ENCODE peak calls at places on chromosomes 16 and 17, in four cellular contexts. L, B, S and U are unnamed samples.

GRCh38 chr16:69469807-69470561 is 45.6 kb downstream of the CYB5B start:
- DNase-seq in L (no peak), B (no peak), S (no peak), U (no peak)

GRCh38 chr17:78141437-78142112 is 4.6 kb upstream of the C17orf99 start:
- DNase-seq in L (no peak), B (no peak), S (no peak), U (no peak)

GRCh38 chr17:5888811-5889210 is 181.4 kb upstream of the WSCD1 start:
- DNase-seq in L (peak), B (no peak), S (no peak), U (no peak)

GRCh38 chr16:21563676-21564075 is 35.7 kb upstream of the METTL9 start:
- DNase-seq in L (no peak), B (no peak), S (no peak), U (no peak)

GRCh38 chr16:87464691-87465300 is 28.0 kb downstream of the ZCCHC14 start:
- DNase-seq in L (peak), B (no peak), S (no peak), U (peak)

GRCh38 chr17:28328325-28328724 is 6.9 kb downstream of the IFT20 start:
- DNase-seq in L (peak), B (no peak), S (no peak), U (peak)

GRCh38 chr17:72476575-72476986 is 355.8 kb downstream of the SOX9 start:
- DNase-seq in L (no peak), B (peak), S (peak), U (no peak)

GRCh38 chr17:4477286-4477791 is 21.3 kb upstream of the SPNS2 start:
- DNase-seq in L (no peak), B (no peak), S (no peak), U (no peak)

GRCh38 chr16:4796982-4797804 is 2.0 kb downstream of the SMIM22 start:
- DNase-seq in L (no peak), B (no peak), S (no peak), U (no peak)

GRCh38 chr16:84007946-84008345 is 34.6 kb downstream of the SLC38A8 start:
- DNase-seq in L (no peak), B (no peak), S (no peak), U (no peak)

GRCh38 chr17:50269477-50270429 is 4.5 kb upstream of the TMEM92 start:
- DNase-seq in L (peak), B (no peak), S (peak), U (peak)

GRCh38 chr17:76081295-76082210 is 2.6 kb downstream of the ZACN start:
- DNase-seq in L (no peak), B (no peak), S (no peak), U (no peak)

GRCh38 chr16:21166561-21166961 is 8.1 kb downstream of the LDAF1 start:
- DNase-seq in L (peak), B (no peak), S (no peak), U (peak)

GRCh38 chr17:40167685-40168261 is 9.5 kb upstream of the RAPGEFL1 start:
- DNase-seq in L (no peak), B (no peak), S (no peak), U (no peak)

GRCh38 chr16:57821149-57821971 is 19.1 kb upstream of the KIFC3 start:
- DNase-seq in L (no peak), B (no peak), S (no peak), U (no peak)

GRCh38 chr17:40522250-40522960 is 21.0 kb upstream of the TNS4 start:
- DNase-seq in L (peak), B (no peak), S (no peak), U (no peak)

GRCh38 chr17:82241183-82241925 is 12.5 kb downstream of the SLC16A3 start:
- DNase-seq in L (peak), B (no peak), S (no peak), U (peak)

GRCh38 chr16:49277766-49278566 is 3.7 kb downstream of the CBLN1 start:
- DNase-seq in L (no peak), B (no peak), S (no peak), U (no peak)

GRCh38 chr17:2852729-2853110 is 56.5 kb downstream of the RAP1GAP2 start:
- DNase-seq in L (no peak), B (no peak), S (no peak), U (no peak)

GRCh38 chr17:2855063-2855600 is 58.9 kb downstream of the RAP1GAP2 start:
- DNase-seq in L (peak), B (no peak), S (no peak), U (no peak)

GRCh38 chr17:2853111-2853721 is 57.0 kb downstream of the RAP1GAP2 start:
- DNase-seq in L (peak), B (no peak), S (no peak), U (peak)

GRCh38 chr17:2853722-2854580 is 57.7 kb downstream of the RAP1GAP2 start:
- DNase-seq in L (no peak), B (no peak), S (no peak), U (peak)

GRCh38 chr17:2854662-2855061 is 58.4 kb downstream of the RAP1GAP2 start:
- DNase-seq in L (no peak), B (no peak), S (no peak), U (no peak)
- H2BK5ac ChIP-seq in L (no peak), B (peak), S (no peak), U (no peak)

GRCh38 chr17:62865586-62865985 is 57.5 kb upstream of the MARCHF10 start:
- DNase-seq in L (no peak), B (no peak), S (no peak), U (no peak)
- H2AK5ac ChIP-seq in L (no peak), B (no peak), S (no peak), U (no peak)

DNA sequence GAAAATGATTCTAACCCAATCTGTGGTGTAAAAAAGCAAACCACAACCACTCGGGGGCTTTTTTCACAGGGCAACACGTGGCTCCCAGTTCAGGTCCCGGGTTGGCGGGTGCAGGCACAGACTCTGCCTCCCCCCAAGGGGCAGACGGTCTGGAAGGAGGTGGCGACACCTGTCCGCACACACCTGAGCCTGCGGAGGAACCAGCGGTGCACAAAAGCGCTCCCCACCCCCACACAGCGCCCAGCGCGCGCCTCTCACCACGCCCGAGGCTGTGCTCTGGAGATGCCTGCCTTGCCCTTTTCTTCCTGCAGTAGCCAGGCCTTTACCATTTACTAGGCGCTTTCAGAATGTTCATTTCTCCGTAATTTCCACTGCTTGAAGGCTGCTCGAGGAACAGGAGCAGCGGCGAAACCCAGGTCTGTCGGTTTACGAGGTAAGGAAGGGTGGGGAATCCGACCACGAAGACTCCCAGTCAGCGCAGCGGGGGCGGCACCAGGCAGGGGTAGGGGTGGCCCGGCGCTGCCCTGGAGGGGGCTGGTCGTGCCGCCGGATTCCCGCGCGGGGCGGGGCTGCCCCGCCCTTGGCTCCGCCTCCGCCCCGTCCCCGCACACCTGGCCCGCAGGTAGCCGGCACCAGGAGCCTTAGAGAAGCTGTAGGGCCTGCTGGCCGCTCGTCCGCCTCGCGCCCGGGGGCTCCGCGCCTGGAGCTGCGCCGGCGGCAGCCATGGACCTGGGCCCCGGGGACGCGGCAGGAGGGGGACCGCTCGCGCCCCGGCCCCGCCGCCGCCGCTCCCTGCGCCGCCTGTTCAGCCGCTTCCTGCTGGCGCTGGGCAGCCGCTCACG is at the start of gene USP43:
- DNase-seq in L (no peak), B (no peak), S (peak), U (peak)
- H3K14ac ChIP-seq in L (no peak), B (no peak), S (no peak), U (no peak)

GRCh38 chr17:34817252-34817651 is 144.0 kb downstream of the CCT6B start:
- DNase-seq in L (no peak), B (no peak), S (no peak), U (no peak)

GRCh38 chr17:34820166-34820920 is 140.9 kb downstream of the CCT6B start:
- DNase-seq in L (no peak), B (no peak), S (no peak), U (no peak)

GRCh38 chr17:34822007-34822737 is 139.1 kb downstream of the CCT6B start:
- DNase-seq in L (no peak), B (no peak), S (no peak), U (no peak)

GRCh38 chr17:34823023-34823422 is 138.2 kb downstream of the CCT6B start:
- DNase-seq in L (no peak), B (no peak), S (no peak), U (no peak)

GRCh38 chr17:34820922-34821321 is 140.3 kb downstream of the CCT6B start:
- DNase-seq in L (no peak), B (no peak), S (no peak), U (no peak)
- H2BK5ac ChIP-seq in L (no peak), B (no peak), S (no peak), U (no peak)

GRCh38 chr16:10683160-10683559 is 11.6 kb downstream of the TEKT5 start:
- DNase-seq in L (no peak), B (no peak), S (no peak), U (no peak)

GRCh38 chr16:10688291-10688690 is 6.4 kb downstream of the TEKT5 start:
- DNase-seq in L (no peak), B (no peak), S (no peak), U (no peak)

GRCh38 chr16:10684541-10685151 is 10.1 kb downstream of the TEKT5 start:
- DNase-seq in L (no peak), B (no peak), S (no peak), U (no peak)

GRCh38 chr16:10688726-10689125 is 6.0 kb downstream of the TEKT5 start:
- DNase-seq in L (no peak), B (no peak), S (no peak), U (no peak)

GRCh38 chr16:10685709-10686108 is 9.0 kb downstream of the TEKT5 start:
- DNase-seq in L (no peak), B (no peak), S (no peak), U (no peak)
- H2AK5ac ChIP-seq in L (no peak), B (no peak), S (no peak), U (no peak)

DNA sequence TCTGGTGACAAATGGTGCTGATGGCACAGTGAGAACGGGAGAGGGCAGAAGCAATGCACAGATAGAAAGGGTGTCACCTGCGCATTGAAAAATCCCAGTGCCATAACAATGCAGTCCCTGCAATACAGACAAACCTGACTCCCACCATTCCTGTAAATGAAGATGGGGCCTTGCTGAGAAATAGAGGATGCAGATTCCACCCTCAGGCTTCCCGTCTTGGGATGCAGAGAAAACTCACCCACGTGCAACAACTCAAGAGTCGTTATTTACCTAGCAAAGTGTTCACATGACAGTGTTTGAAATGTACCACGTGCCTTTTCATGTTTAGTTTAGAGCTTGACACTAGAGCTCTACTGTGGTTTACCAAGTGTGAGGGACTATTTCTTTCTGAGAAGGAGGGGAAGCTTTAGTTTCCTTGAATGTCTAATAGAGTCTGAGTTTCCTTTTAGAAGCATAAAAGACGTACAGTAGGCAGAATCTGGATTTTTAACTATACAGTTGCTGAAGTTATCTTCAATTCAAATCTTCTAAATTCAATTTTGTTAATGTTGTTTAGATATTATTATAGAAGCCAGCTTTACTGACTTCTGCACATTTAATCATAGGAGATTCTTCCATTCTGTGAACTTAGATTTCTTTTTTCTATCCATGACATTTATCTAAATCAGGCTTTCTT is 35.6 kb downstream of the WWOX start:
- DNase-seq in L (no peak), B (no peak), S (no peak), U (no peak)
- H3K14ac ChIP-seq in L (no peak), B (no peak), S (no peak), U (no peak)

GRCh38 chr16:70476272-70477020 is 22.1 kb downstream of the FCSK start:
- DNase-seq in L (peak), B (no peak), S (no peak), U (peak)
- H2BK5ac ChIP-seq in L (peak), B (no peak), S (peak), U (no peak)

GRCh38 chr16:56797861-56798260 is 67.1 kb upstream of the SLC12A3 start:
- DNase-seq in L (no peak), B (no peak), S (no peak), U (no peak)

GRCh38 chr16:56807011-56807675 is 57.9 kb upstream of the SLC12A3 start:
- DNase-seq in L (peak), B (no peak), S (no peak), U (peak)

GRCh38 chr16:56800355-56800754 is 64.7 kb upstream of the SLC12A3 start:
- DNase-seq in L (no peak), B (no peak), S (no peak), U (no peak)

GRCh38 chr16:56798955-56799354 is 66.1 kb upstream of the SLC12A3 start:
- DNase-seq in L (no peak), B (no peak), S (no peak), U (no peak)

GRCh38 chr16:56801762-56802161 is 63.2 kb upstream of the SLC12A3 start:
- DNase-seq in L (no peak), B (no peak), S (peak), U (no peak)
- H2AK5ac ChIP-seq in L (no peak), B (no peak), S (no peak), U (peak)